ENCODE peak calls at places on chromosomes 3 and 15, in eight cellular contexts. M is nephron progenitor cell, K is cardiac fibroblast, V is OCI-LY7, S is HepG2, Q is PC-3, U is gastrocnemius medialis, O is NB4. W is an unnamed sample.

GRCh38 chr3:132726341-132726823 is 4.2 kb upstream of the NPHP3 start:
- DNase-seq in M (no peak), V (peak; percentile 63), O (peak; percentile 64), K (peak; percentile 56), Q (peak; percentile 58), U (no peak), S (peak; percentile 39), W (peak; percentile 58)

GRCh38 chr15:55277116-55277564 is 12.5 kb downstream of the RAB27A start:
- DNase-seq in V (no peak), S (no peak), Q (no peak), O (peak; percentile 96), U (no peak), M (no peak), K (no peak), W (no peak)

GRCh38 chr3:127387119-127387518 is 99.3 kb upstream of the PRR20G start:
- DNase-seq in S (no peak), U (no peak), Q (no peak), M (no peak), V (no peak), O (no peak), K (no peak), W (no peak)

GRCh38 chr3:43190682-43191081 is 84.8 kb upstream of the POMGNT2 start:
- DNase-seq in O (no peak), S (no peak), V (no peak), K (peak; percentile 91), Q (peak; percentile 96), U (no peak), M (no peak), W (peak; percentile 24)

GRCh38 chr3:183895296-183895695 is 10.6 kb upstream of the PARL start:
- DNase-seq in K (peak; percentile 72), U (no peak), S (peak; percentile 44), Q (peak; percentile 71), M (peak; percentile 21), V (peak; percentile 72), O (peak; percentile 57), W (peak; percentile 60)

GRCh38 chr3:157606392-157607197 is 103.4 kb upstream of the VEPH1 start:
- DNase-seq in Q (peak; percentile 90), V (peak; percentile 58), O (peak; percentile 70), M (peak; percentile 82), U (peak; percentile 28), S (peak; percentile 47), K (peak; percentile 81), W (peak; percentile 65)

GRCh38 chr3:194867270-194867983 is 181.7 kb downstream of the FAM43A start:
- DNase-seq in V (no peak), M (no peak), S (no peak), U (peak; percentile 30), K (peak; percentile 17), O (peak; percentile 15), Q (peak; percentile 16), W (peak; percentile 37)

GRCh38 chr3:197331131-197331530 is 32.7 kb upstream of the DLG1 start:
- DNase-seq in V (no peak), Q (peak; percentile 23), O (no peak), M (no peak), K (peak; percentile 22), S (peak; percentile 33), U (no peak), W (no peak)

GRCh38 chr3:158789592-158789991 is 12.3 kb upstream of the MFSD1 start:
- DNase-seq in Q (peak; percentile 75), O (peak; percentile 59), U (no peak), K (peak; percentile 78), M (no peak), S (peak; percentile 43), V (peak; percentile 13), W (peak; percentile 55)

GRCh38 chr15:48682949-48683651 is 37.6 kb upstream of the FBN1 start:
- DNase-seq in V (no peak), S (peak; percentile 55), O (no peak), Q (peak; percentile 76), U (peak; percentile 69), M (no peak), K (peak; percentile 95), W (peak; percentile 93)

GRCh38 chr3:164732166-164732565 is 346.1 kb downstream of the SI start:
- DNase-seq in S (no peak), O (no peak), V (no peak), Q (no peak), K (no peak), M (no peak), U (no peak), W (no peak)

GRCh38 chr3:138059261-138059660 is 49.3 kb downstream of the CLDN18 start:
- DNase-seq in O (no peak), U (no peak), Q (no peak), K (no peak), V (no peak), S (no peak), M (no peak), W (no peak)

GRCh38 chr3:29694783-29695182 is 413.9 kb downstream of the RBMS3 start:
- DNase-seq in U (no peak), O (no peak), M (no peak), K (peak; percentile 98), S (peak; percentile 3), Q (peak; percentile 94), V (no peak), W (peak; percentile 94)

GRCh38 chr3:126557415-126557745 is 1.4 kb downstream of the C3orf22 start:
- DNase-seq in K (no peak), M (no peak), V (no peak), Q (no peak), S (no peak), U (peak; percentile 6), O (no peak), W (no peak)

GRCh38 chr3:179653777-179654117 is 907 bp downstream of the USP13 start:
- DNase-seq in Q (no peak), O (no peak), S (no peak), U (no peak), K (no peak), V (peak; percentile 37), M (no peak), W (no peak)

GRCh38 chr3:153977148-153977547 is 144.0 kb upstream of the ARHGEF26 start:
- DNase-seq in Q (peak; percentile 47), O (no peak), S (no peak), M (no peak), V (no peak), U (no peak), K (peak; percentile 59), W (peak; percentile 29)

GRCh38 chr15:79060175-79060574 is 30.4 kb downstream of the RASGRF1 start:
- DNase-seq in M (no peak), O (no peak), K (no peak), S (no peak), V (no peak), U (no peak), Q (no peak), W (no peak)

GRCh38 chr3:30752961-30753360 is 141.5 kb downstream of the GADL1 start:
- DNase-seq in O (peak; percentile 71), K (peak; percentile 82), V (no peak), S (peak; percentile 21), M (no peak), U (no peak), Q (peak; percentile 85), W (peak; percentile 77)

GRCh38 chr15:98729446-98730042 is 81.2 kb downstream of the IGF1R start:
- DNase-seq in O (no peak), S (no peak), U (no peak), Q (no peak), V (no peak), K (peak; percentile 13), M (no peak), W (no peak)

GRCh38 chr3:107710851-107711250 is 188.1 kb downstream of the BBX start:
- DNase-seq in V (no peak), S (no peak), U (peak; percentile 88), K (peak; percentile 69), M (no peak), Q (peak; percentile 27), O (peak; percentile 6), W (peak; percentile 66)

GRCh38 chr15:71066983-71067382 is 48.3 kb upstream of the THSD4 start:
- DNase-seq in M (no peak), V (no peak), U (no peak), S (no peak), K (peak; percentile 94), O (no peak), Q (no peak), W (peak; percentile 74)

GRCh38 chr15:68576253-68577236 is 2.2 kb upstream of the CORO2B start:
- DNase-seq in U (no peak), Q (no peak), O (no peak), K (no peak), M (no peak), S (no peak), V (no peak), W (no peak)

GRCh38 chr15:68580026-68580882 is 1.5 kb downstream of the CORO2B start:
- DNase-seq in U (peak; percentile 22), O (no peak), V (peak; percentile 55), M (no peak), Q (no peak), S (no peak), K (no peak), W (no peak)

GRCh38 chr15:68580883-68581155 is 2.0 kb downstream of the CORO2B start:
- DNase-seq in S (no peak), V (no peak), O (no peak), Q (no peak), M (no peak), U (no peak), K (no peak), W (no peak)

GRCh38 chr15:68578960-68579935 is at the start of gene CORO2B:
- DNase-seq in V (peak; percentile 65), Q (peak; percentile 29), S (no peak), O (peak; percentile 57), K (peak; percentile 53), U (no peak), M (peak; percentile 68), W (peak; percentile 21)

GRCh38 chr15:68578175-68578959 is 426 bp upstream of the CORO2B start:
- DNase-seq in U (peak; percentile 52), O (peak; percentile 49), Q (peak; percentile 32), M (peak; percentile 71), K (peak; percentile 72), S (no peak), V (peak; percentile 76), W (peak; percentile 39)
- TF ChIP-seq CTCF in U (peak; percentile 53), O (no peak), Q (peak; percentile 29), M (no peak), K (peak; percentile 36), S (peak; percentile 29), V (peak; percentile 67), W (peak; percentile 25)

GRCh38 chr3:119297169-119297568 is 3.0 kb downstream of the ARHGAP31 start:
- DNase-seq in M (no peak), O (no peak), V (no peak), U (no peak), Q (peak; percentile 27), S (no peak), K (peak; percentile 68), W (no peak)
- TF ChIP-seq CTCF in M (no peak), O (no peak), V (no peak), U (no peak), Q (no peak), S (no peak), K (no peak), W (no peak)

GRCh38 chr3:59970384-59970783 is 920.6 kb upstream of the CFAP20DC start:
- DNase-seq in M (no peak), K (no peak), V (no peak), O (no peak), S (no peak), Q (no peak), U (no peak), W (no peak)
- TF ChIP-seq CTCF in M (no peak), K (no peak), V (no peak), O (no peak), S (no peak), Q (no peak), U (no peak), W (no peak)

DNA sequence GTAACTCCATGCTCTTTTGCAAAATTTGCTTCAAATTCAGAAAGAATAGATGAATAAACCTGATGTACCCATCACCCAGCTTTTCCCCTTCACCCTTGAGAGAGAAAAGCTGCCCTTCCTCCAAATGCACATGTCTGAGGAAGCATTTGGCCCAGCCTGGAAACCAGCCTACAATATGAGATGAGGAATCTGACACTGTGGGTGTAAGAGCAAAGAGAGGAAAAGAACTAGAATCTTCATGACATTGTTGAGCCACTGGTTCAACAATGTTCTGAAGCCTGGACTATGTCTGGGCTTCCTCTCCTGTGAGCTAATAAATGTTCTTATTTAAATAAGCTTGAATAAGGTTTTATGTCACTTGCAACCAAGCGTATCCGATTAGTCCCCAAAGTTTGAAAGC is 18.7 kb upstream of the DCBLD2 start:
- DNase-seq in M (no peak), Q (no peak), K (no peak), S (no peak), U (no peak), V (no peak), O (no peak), W (no peak)
- TF ChIP-seq CTCF in M (no peak), Q (no peak), K (no peak), S (no peak), U (no peak), V (no peak), O (no peak), W (no peak)